ENCODE peak calls at places on chromosomes 11 and 22, in seven cellular contexts. H is GM04503; P is OCI-M1; A is activated T-cell treated with anti-CD3 and anti-CD28 coated beads, Interleukin-2, amount 50 U/mL, for 24 hours; K is mesendoderm; T is neural progenitor cell; E is AML-193. S is an unnamed sample.

GRCh38 chr22:40855104-40855959 is 1.1 kb downstream of the ST13 start:
- DNase-seq in K (no peak), E (peak; percentile 7), A (no peak), T (peak; percentile 8), P (peak; percentile 72), H (no peak), S (no peak)

GRCh38 chr22:45296628-45297297 is 12.0 kb downstream of the UPK3A start:
- DNase-seq in T (no peak), H (no peak), K (no peak), P (no peak), E (no peak), A (peak; percentile 49), S (no peak)

GRCh38 chr11:117200813-117201515 is 1.8 kb downstream of the TAGLN start:
- DNase-seq in H (no peak), K (peak; percentile 41), A (no peak), P (no peak), T (no peak), E (no peak), S (no peak)

GRCh38 chr11:84384637-84385227 is 1098.6 kb upstream of the CCDC90B start:
- DNase-seq in E (peak; percentile 7), K (peak; percentile 64), H (peak; percentile 8), T (peak; percentile 65), P (peak; percentile 86), A (no peak), S (no peak)

GRCh38 chr11:123055132-123055924 is 6.6 kb downstream of the HSPA8 start:
- DNase-seq in T (no peak), H (no peak), K (no peak), E (no peak), P (no peak), A (no peak), S (no peak)

GRCh38 chr11:117374316-117374715 is 46.7 kb downstream of the CEP164 start:
- DNase-seq in T (no peak), P (no peak), K (no peak), E (no peak), A (no peak), H (no peak), S (no peak)

GRCh38 chr11:128389461-128389976 is 197.8 kb downstream of the ETS1 start:
- DNase-seq in E (no peak), K (no peak), T (no peak), A (no peak), H (no peak), P (no peak), S (no peak)

GRCh38 chr11:67302571-67303131 is 679 bp upstream of the SSH3 start:
- DNase-seq in P (peak; percentile 15), K (peak; percentile 80), H (no peak), E (peak; percentile 36), A (no peak), T (peak; percentile 78), S (no peak)

GRCh38 chr11:31882951-31883392 is 71.8 kb upstream of the PAX6 start:
- DNase-seq in K (peak; percentile 86), E (no peak), H (no peak), P (no peak), A (no peak), T (peak; percentile 42), S (no peak)

GRCh38 chr22:36180928-36181327 is 20.4 kb upstream of the APOL3 start:
- DNase-seq in E (no peak), T (no peak), A (no peak), K (no peak), P (no peak), H (no peak), S (no peak)

S was measured in stimulated activated naive B cell treated with anti-CD40 and anti-IgM and Interleukin-4, amounts not matched to agents 10 μg/mL and 1 μg/mL and 100 μg/mL, for 72 hours.